ENCODE peak calls at places on chromosomes 6 and 20, in five cellular contexts. G is T-helper 17 cell; T is activated T-cell treated with anti-CD3 and anti-CD28 coated beads, Interleukin-2, amount 50 U/mL, for 24 hours; U is GM23248; N is AG09319. O is an unnamed sample.

GRCh38 chr6:145948328-145948727 is 15.8 kb downstream of the SHPRH start:
- DNase-seq in N (no peak), G (no peak), T (no peak), U (peak), O (no peak)

GRCh38 chr20:5881714-5882113 is 68.6 kb downstream of the TRMT6 start:
- DNase-seq in N (no peak), G (no peak), U (no peak), T (no peak), O (no peak)

GRCh38 chr6:137883400-137883888 is 16.4 kb downstream of the TNFAIP3 start:
- DNase-seq in G (peak), N (no peak), T (no peak), U (no peak), O (no peak)

GRCh38 chr6:169996652-169997051 is 245.2 kb downstream of the ERMARD start:
- DNase-seq in T (no peak), G (no peak), U (no peak), N (no peak), O (no peak)

GRCh38 chr6:135087403-135087802 is 32.8 kb upstream of the HBS1L start:
- DNase-seq in G (no peak), U (no peak), T (no peak), N (no peak), O (no peak)

GRCh38 chr20:3045042-3045815 is 623 bp upstream of the MRPS26 start:
- DNase-seq in N (no peak), G (peak), U (peak), T (no peak), O (peak)

GRCh38 chr6:135693971-135694370 is 157.5 kb upstream of the PDE7B start:
- DNase-seq in T (no peak), U (no peak), G (no peak), N (no peak), O (no peak)

GRCh38 chr20:1005452-1006027 is 3.4 kb upstream of the RSPO4 start:
- DNase-seq in U (peak), T (peak), G (no peak), N (no peak), O (no peak)

GRCh38 chr6:34414999-34415858 is 10.6 kb downstream of the RPS10 start:
- DNase-seq in T (no peak), G (no peak), N (peak), U (peak), O (no peak)

GRCh38 chr20:55880361-55880760 is 125.0 kb downstream of the CBLN4 start:
- DNase-seq in N (no peak), T (no peak), U (no peak), G (no peak), O (peak)

GRCh38 chr6:88445188-88445958 is 279.2 kb upstream of the CNR1 start:
- DNase-seq in N (no peak), T (no peak), U (no peak), G (no peak), O (no peak)

GRCh38 chr6:63805808-63806572 is 170.4 kb downstream of the PHF3 start:
- DNase-seq in T (no peak), G (no peak), U (peak), N (peak), O (no peak)

GRCh38 chr6:149032599-149033405 is 284.7 kb upstream of the TAB2 start:
- DNase-seq in N (peak), T (peak), U (peak), G (no peak), O (no peak)

GRCh38 chr20:10672579-10673127 is 1.1 kb downstream of the JAG1 start:
- DNase-seq in N (no peak), U (peak), T (peak), G (no peak), O (peak)

GRCh38 chr20:13231031-13231752 is 10.1 kb downstream of the ISM1 start:
- DNase-seq in T (no peak), U (peak), G (no peak), N (no peak), O (no peak)

GRCh38 chr6:142255785-142256184 is 46.0 kb upstream of the ADGRG6 start:
- DNase-seq in G (no peak), N (no peak), U (no peak), T (no peak), O (no peak)

GRCh38 chr6:38169826-38170526 is 350.4 kb downstream of the ZFAND3 start:
- DNase-seq in T (no peak), G (no peak), U (no peak), N (no peak), O (no peak)

GRCh38 chr6:38279423-38279822 is 360.3 kb downstream of the BTBD9 start:
- DNase-seq in G (no peak), U (no peak), T (no peak), N (no peak), O (no peak)

GRCh38 chr6:110976575-110976974 is 5.3 kb upstream of the RPF2 start:
- DNase-seq in N (no peak), G (no peak), U (no peak), T (no peak), O (no peak)